ENCODE peak calls at places on chromosomes 6 and 20, in six cellular contexts. N is psoas muscle, J is esophagus squamous epithelium, V is heart left ventricle, M is left ventricle myocardium inferior, U is neural progenitor cell. O is an unnamed sample.

GRCh38 chr6:157438611-157439109 is 57.7 kb downstream of the ZDHHC14 start:
- DNase-seq in N (no peak), J (no peak), V (no peak), M (no peak), U (no peak), O (no peak)

GRCh38 chr6:146923434-146923833 is 280.8 kb upstream of the STXBP5 start:
- DNase-seq in N (no peak), J (no peak), V (no peak), M (no peak), U (no peak), O (no peak)

GRCh38 chr20:36467076-36467999 is 74.0 kb upstream of the MYL9 start:
- DNase-seq in N (peak; percentile 74), J (no peak), V (peak; percentile 82), M (peak; percentile 68), U (no peak), O (peak; percentile 75)

GRCh38 chr6:209432-210103 is 82.7 kb upstream of the DUSP22 start:
- DNase-seq in N (no peak), J (no peak), V (no peak), M (no peak), U (no peak), O (no peak)

GRCh38 chr6:41025966-41026365 is 13.1 kb downstream of the UNC5CL start:
- DNase-seq in N (no peak), J (no peak), V (no peak), M (no peak), U (no peak), O (no peak)

GRCh38 chr6:138520463-138520862 is 21.2 kb upstream of the NHSL1 start:
- DNase-seq in N (no peak), J (no peak), V (no peak), M (no peak), U (no peak), O (no peak)

GRCh38 chr6:83847179-83847578 is 6.0 kb upstream of the RIPPLY2 start:
- DNase-seq in N (no peak), J (no peak), V (no peak), M (no peak), U (no peak), O (no peak)

GRCh38 chr20:52204136-52204535 is 12.6 kb upstream of the ZFP64 start:
- DNase-seq in N (no peak), J (no peak), V (no peak), M (no peak), U (no peak), O (no peak)

GRCh38 chr6:128847481-128848168 is 35.3 kb upstream of the LAMA2 start:
- DNase-seq in N (no peak), J (no peak), V (no peak), M (no peak), U (peak; percentile 31), O (no peak)

GRCh38 chr20:61447950-61448349 is 195.9 kb downstream of the CDH4 start:
- DNase-seq in N (no peak), J (no peak), V (no peak), M (no peak), U (peak; percentile 48), O (no peak)

GRCh38 chr6:110140650-110141049 is 38.8 kb downstream of the WASF1 start:
- DNase-seq in N (no peak), J (no peak), V (no peak), M (no peak), U (no peak), O (no peak)

GRCh38 chr20:57244627-57245214 is 21.7 kb downstream of the BMP7 start:
- DNase-seq in N (no peak), J (no peak), V (no peak), M (no peak), U (peak; percentile 44), O (peak; percentile 75)

GRCh38 chr6:42093582-42094329 is 43.4 kb downstream of the TAF8 start:
- DNase-seq in N (no peak), J (no peak), V (peak; percentile 57), M (peak; percentile 36), U (no peak), O (peak; percentile 61)

GRCh38 chr6:138036955-138037592 is 70.1 kb downstream of the PERP start:
- DNase-seq in N (no peak), J (no peak), V (no peak), M (no peak), U (no peak), O (no peak)

GRCh38 chr6:47655719-47656595 is 42.4 kb upstream of the ADGRF4 start:
- DNase-seq in N (no peak), J (no peak), V (no peak), M (no peak), U (peak; percentile 50), O (no peak)

GRCh38 chr6:5950448-5950847 is 56.3 kb downstream of the NRN1 start:
- DNase-seq in N (no peak), J (no peak), V (no peak), M (no peak), U (peak; percentile 41), O (no peak)

DNA sequence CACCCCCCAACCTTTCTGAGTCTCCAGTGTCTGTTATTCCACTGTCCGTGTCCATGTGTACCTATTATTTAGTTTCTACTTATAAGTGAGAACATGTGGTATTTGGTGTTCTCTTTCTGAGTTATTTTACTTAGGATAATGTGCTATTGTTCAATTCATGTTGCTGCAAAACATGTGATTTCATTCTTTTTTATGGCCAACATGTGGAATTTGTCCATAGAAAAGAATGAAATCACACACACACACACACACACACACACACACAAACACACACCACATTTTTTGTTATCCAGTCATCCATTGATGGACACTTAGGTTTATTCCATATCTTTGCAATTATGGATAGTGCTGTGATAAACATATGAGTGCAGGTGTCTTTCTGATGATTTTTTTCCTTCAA is 23.5 kb downstream of the IGF2R start:
- DNase-seq in N (no peak), J (no peak), V (no peak), M (no peak), U (no peak), O (no peak)
- H3K36me3 ChIP-seq in N (peaks cover 3% of the 10 kb centered on the region), J (peaks cover 33% of the 10 kb centered on the region), V (peaks cover 16% of the 10 kb centered on the region), M (peaks cover 14% of the 10 kb centered on the region), U (no peaks in the 10 kb centered on the region), O (no peaks in the 10 kb centered on the region)

DNA sequence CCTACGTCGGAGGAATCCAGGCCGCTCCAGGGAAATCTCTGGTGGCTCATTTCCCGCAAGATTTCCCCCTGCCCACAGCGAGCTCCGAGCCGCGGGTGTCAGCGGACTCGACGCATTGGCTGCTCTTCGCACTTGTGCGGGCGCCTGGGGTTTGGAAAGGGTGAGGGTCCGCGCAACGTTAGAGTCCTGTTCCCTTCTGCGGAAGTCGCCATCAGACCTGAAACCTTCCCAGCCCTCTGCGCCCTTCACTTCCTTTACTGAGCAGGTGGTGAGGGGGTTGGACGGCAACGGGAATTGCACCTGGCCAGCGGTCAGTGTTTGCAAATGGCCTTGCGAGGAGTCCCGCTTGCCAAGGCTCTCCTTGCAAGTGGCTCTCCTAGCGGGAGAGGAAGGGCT is 8.4 kb downstream of the PAX1 start:
- DNase-seq in N (no peak), J (no peak), V (no peak), M (no peak), U (no peak), O (no peak)
- H3K27me3 ChIP-seq in N (peaks cover 27% of the 10 kb centered on the region), J (peaks cover 20% of the 10 kb centered on the region), V (peaks cover 96% of the 10 kb centered on the region), M (peaks cover 99% of the 10 kb centered on the region), U (peaks cover 100% of the 10 kb centered on the region), O (no peaks in the 10 kb centered on the region)

GRCh38 chr20:47238780-47239769 is 117.4 kb downstream of the ZMYND8 start:
- DNase-seq in N (no peak), J (no peak), V (no peak), M (no peak), U (no peak), O (no peak)

GRCh38 chr20:47236639-47236900 is 119.9 kb downstream of the ZMYND8 start:
- DNase-seq in N (no peak), J (no peak), V (no peak), M (no peak), U (no peak), O (no peak)

GRCh38 chr20:47235111-47235510 is 121.4 kb downstream of the ZMYND8 start:
- DNase-seq in N (no peak), J (no peak), V (no peak), M (no peak), U (no peak), O (no peak)

GRCh38 chr20:47235853-47236638 is 120.5 kb downstream of the ZMYND8 start:
- DNase-seq in N (no peak), J (no peak), V (no peak), M (no peak), U (no peak), O (no peak)

DNA sequence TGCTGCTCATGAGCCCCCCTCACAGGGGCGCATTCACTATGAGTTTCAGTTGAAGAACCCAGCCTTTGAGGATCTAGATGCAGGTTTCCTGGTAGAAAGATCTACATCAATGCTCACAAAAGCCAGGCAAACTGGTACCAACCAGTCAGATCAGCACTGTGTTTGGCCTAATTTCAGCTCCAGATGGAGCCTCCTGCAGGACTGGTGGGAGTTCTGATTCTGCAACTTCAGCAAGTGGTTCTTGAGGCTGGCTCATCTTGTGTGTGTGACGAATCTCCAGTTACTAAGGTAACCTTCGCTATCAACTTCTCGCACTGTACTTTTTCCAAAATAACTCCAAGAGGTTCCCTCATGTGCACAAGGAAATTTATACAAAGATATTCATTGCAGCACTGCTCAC is 118.8 kb downstream of the ZMYND8 start:
- DNase-seq in N (no peak), J (no peak), V (no peak), M (no peak), U (no peak), O (peak; percentile 32)
- H3K36me3 ChIP-seq in N (peaks cover 11% of the 10 kb centered on the region), J (peaks cover 99% of the 10 kb centered on the region), V (peaks cover 65% of the 10 kb centered on the region), M (peaks cover 65% of the 10 kb centered on the region), U (peaks cover 19% of the 10 kb centered on the region), O (peaks cover 30% of the 10 kb centered on the region)

DNA sequence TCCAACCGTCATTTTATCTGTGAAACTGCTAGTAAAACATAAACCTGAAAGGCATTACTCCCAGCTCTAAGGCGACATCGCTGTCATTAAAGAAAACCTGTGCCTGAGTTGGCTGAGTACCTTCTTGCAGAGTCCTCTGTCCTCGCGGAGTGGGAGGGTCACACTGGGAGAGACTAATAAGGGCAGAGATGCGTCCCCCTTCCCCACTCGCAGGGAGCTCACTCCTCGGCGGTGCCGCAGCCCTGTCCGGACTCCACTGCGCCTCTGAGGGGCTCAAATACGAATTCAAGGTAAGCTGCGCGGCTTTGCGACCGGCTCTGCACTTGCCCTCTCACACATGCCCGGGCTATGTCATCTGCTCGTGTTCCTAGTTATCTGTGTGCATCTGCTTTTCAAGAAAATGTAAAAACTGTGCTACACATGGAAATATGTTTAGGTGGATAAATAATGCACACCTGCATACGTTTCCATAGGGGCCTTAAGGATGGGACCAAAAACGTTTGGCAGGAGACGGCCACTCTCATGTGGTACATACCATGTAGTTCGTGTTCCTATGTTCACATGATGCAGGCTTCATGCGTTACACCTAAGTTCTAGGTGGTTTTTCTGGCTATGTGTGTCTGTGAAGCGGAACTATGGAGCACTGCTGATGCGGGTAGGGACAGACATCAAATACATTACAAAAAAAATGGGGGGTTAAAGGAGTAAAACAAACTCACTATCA is at the start of gene COL19A1:
- DNase-seq in N (no peak), J (peak; percentile 3), V (peak; percentile 68), M (peak; percentile 22), U (peak; percentile 56), O (peak; percentile 23)
- H3K27me3 ChIP-seq in N (no peaks in the 10 kb centered on the region), J (no peaks in the 10 kb centered on the region), V (no peaks in the 10 kb centered on the region), M (peaks cover 6% of the 10 kb centered on the region), U (peaks cover 58% of the 10 kb centered on the region), O (no peaks in the 10 kb centered on the region)

DNA sequence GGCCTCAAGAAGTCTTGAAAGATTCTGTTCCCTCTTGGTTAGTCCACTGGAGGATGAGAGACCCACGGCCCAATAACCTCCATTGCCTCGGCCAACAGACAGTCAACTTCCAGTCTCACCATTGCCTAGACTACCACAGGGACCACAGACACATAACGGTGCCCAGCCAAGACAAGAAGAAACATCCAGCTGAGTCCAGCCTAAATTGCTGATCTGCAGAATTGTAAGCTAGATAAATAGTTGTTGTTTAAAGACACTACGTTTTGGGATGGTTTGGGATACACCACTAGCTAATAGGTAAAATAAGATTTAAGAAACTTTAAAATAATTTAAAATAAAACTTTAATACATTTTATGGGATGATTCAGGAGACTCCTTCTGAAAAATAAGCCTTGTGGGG is 324.7 kb upstream of the JAG1 start:
- DNase-seq in N (no peak), J (no peak), V (no peak), M (no peak), U (no peak), O (no peak)
- H3K36me3 ChIP-seq in N (no peaks in the 10 kb centered on the region), J (no peaks in the 10 kb centered on the region), V (no peaks in the 10 kb centered on the region), M (no peaks in the 10 kb centered on the region), U (no peaks in the 10 kb centered on the region), O (no peaks in the 10 kb centered on the region)